ENCODE peak calls at places on chromosomes 2 and 18, in four cellular contexts. G is fibroblast of mammary gland, V is endothelial cell, W is nephron progenitor cell. C is an unnamed sample.

GRCh38 chr2:66495788-66496640 is 61.1 kb downstream of the MEIS1 start:
- DNase-seq in G (peak; percentile 94), V (no peak), W (peak; percentile 21), C (no peak)

GRCh38 chr2:231189571-231190495 is 8.6 kb upstream of the ARMC9 start:
- DNase-seq in G (peak; percentile 62), V (no peak), W (no peak), C (no peak)

GRCh38 chr2:88543541-88544057 is 83.7 kb downstream of the EIF2AK3 start:
- DNase-seq in G (no peak), V (no peak), W (no peak), C (no peak)

GRCh38 chr18:31679133-31679731 is 5.1 kb downstream of the B4GALT6 start:
- DNase-seq in G (peak; percentile 91), V (no peak), W (no peak), C (no peak)

GRCh38 chr18:80198994-80199748 is 48.1 kb downstream of the PARD6G start:
- DNase-seq in G (no peak), V (no peak), W (no peak), C (no peak)

GRCh38 chr2:158502984-158503383 is 46.2 kb downstream of the PKP4 start:
- DNase-seq in G (peak; percentile 76), V (no peak), W (no peak), C (no peak)

GRCh38 chr2:5782103-5782502 is 89.9 kb downstream of the SOX11 start:
- DNase-seq in G (no peak), V (no peak), W (no peak), C (no peak)

GRCh38 chr2:191255756-191256312 is 10.6 kb downstream of the MYO1B start:
- DNase-seq in G (no peak), V (no peak), W (peak; percentile 5), C (no peak)

GRCh38 chr18:3836483-3836882 is 386.5 kb downstream of the TGIF1 start:
- DNase-seq in G (no peak), V (no peak), W (no peak), C (no peak)

GRCh38 chr18:46215902-46216723 is 111.9 kb downstream of the HAUS1 start:
- DNase-seq in G (no peak), V (no peak), W (no peak), C (no peak)

GRCh38 chr2:232085826-232086425 is 124.4 kb downstream of the DIS3L2 start:
- DNase-seq in G (no peak), V (no peak), W (no peak), C (no peak)

GRCh38 chr2:134128746-134129145 is 125.1 kb upstream of the MGAT5 start:
- DNase-seq in G (no peak), V (no peak), W (no peak), C (no peak)

GRCh38 chr18:12821408-12821807 is 62.6 kb downstream of the PTPN2 start:
- DNase-seq in G (no peak), V (no peak), W (no peak), C (no peak)

GRCh38 chr2:204695506-204695905 is 150.2 kb downstream of the PARD3B start:
- DNase-seq in G (no peak), V (no peak), W (no peak), C (no peak)

GRCh38 chr2:108925735-108926134 is 63.3 kb downstream of the EDAR start:
- DNase-seq in G (no peak), V (no peak), W (no peak), C (no peak)

GRCh38 chr18:9177466-9177865 is 40.9 kb downstream of the ANKRD12 start:
- DNase-seq in G (no peak), V (no peak), W (no peak), C (no peak)

GRCh38 chr18:9182852-9183399 is 46.3 kb downstream of the ANKRD12 start:
- DNase-seq in G (no peak), V (no peak), W (no peak), C (no peak)

GRCh38 chr18:9184998-9185613 is 48.5 kb downstream of the ANKRD12 start:
- DNase-seq in G (no peak), V (no peak), W (no peak), C (no peak)

GRCh38 chr18:9178557-9178956 is 42.0 kb downstream of the ANKRD12 start:
- DNase-seq in G (no peak), V (no peak), W (no peak), C (no peak)

DNA sequence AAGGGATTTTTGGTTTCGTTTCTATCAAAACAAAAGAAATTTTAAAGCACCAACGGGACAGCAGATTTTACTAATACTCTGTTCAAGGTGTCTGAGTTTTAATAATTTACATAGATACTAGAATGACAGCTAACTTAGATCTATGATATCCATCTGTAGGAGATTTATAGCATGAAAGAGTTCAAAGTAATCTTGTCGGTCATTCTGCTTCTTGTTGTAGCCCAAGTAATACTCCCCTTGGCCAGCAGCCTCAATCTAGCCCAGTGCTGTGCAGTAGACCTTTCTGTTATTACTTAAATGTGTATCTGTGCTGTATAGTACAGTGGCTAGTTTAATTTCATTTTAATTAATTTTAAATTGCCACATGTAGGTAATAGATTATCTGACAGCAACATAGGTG is 44.7 kb downstream of the ANKRD12 start:
- DNase-seq in G (no peak), V (no peak), W (no peak), C (no peak)
- TF ChIP-seq CTCF in G (no peak), V (no peak), W (no peak), C (no peak)

GRCh38 chr18:73514449-73514848 is 633.2 kb downstream of the FBXO15 start:
- DNase-seq in G (no peak), V (no peak), W (no peak), C (no peak)

GRCh38 chr18:73520229-73520628 is 627.4 kb downstream of the FBXO15 start:
- DNase-seq in G (peak; percentile 7), V (peak; percentile 38), W (peak; percentile 18), C (no peak)
- TF ChIP-seq CTCF in G (peak; percentile 18), V (peak; percentile 53), W (peak; percentile 50), C (no peak)

DNA sequence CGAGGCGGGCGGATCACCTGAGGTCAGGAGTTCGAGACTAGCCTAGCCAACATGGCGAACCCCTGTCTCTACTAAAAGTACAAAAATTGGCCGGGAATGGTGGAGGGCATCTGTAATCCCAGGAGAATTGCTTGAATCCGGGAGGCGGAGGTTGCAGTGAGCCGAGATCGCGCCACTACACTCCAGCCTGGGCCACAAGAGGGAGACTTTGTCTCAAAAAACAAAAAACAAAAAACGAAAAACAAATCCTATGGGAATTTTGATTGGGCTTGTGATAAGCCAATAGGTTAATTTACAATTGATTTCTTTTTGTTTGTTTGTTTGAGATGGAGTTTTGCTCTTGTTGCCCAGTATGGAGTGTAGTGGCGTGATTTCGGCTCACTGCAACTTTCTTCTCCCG is 24.2 kb upstream of the TOGARAM2 start:
- DNase-seq in G (peak; percentile 39), V (peak; percentile 36), W (no peak), C (no peak)
- TF ChIP-seq CTCF in G (peak; percentile 39), V (peak; percentile 58), W (no peak), C (peak; percentile 46)

GRCh38 chr2:10194021-10194820 is 71.7 kb downstream of the RRM2 start:
- DNase-seq in G (peak; percentile 59), V (no peak), W (no peak), C (no peak)

GRCh38 chr2:10192392-10192791 is 69.9 kb downstream of the RRM2 start:
- DNase-seq in G (no peak), V (no peak), W (no peak), C (no peak)

GRCh38 chr2:10191554-10191953 is 69.0 kb downstream of the RRM2 start:
- DNase-seq in G (no peak), V (no peak), W (no peak), C (no peak)

GRCh38 chr2:10195278-10196219 is 73.0 kb downstream of the RRM2 start:
- DNase-seq in G (no peak), V (no peak), W (no peak), C (no peak)

DNA sequence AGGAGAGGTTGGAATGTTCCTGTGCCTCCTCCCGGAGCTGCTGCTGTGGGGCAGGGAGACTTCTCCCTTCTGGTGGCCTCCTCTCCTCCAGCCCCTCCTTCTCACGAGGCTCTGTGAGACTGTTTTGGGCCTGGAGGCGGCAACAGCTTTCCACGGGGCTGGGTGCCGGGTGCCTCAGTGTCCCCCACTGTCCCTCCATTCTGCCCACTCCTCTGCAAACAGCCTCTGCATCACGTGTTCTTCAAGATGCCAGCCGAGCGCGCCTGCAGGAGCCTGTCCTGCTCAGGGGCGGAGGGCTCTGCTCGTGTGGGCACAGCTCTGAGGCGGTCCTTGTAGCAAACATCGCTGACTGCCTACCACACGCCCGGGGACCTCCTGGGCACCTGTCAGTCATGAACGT is 70.7 kb downstream of the RRM2 start:
- DNase-seq in G (no peak), V (no peak), W (no peak), C (no peak)
- TF ChIP-seq CTCF in G (no peak), V (no peak), W (no peak), C (no peak)

C was measured in D721Med.